ENCODE peak calls at places on chromosomes 12 and 14, in six cellular contexts. V is endothelial cell of umbilical vein; U is activated CD8-positive, alpha-beta T cell treated with anti-CD3 and anti-CD28 coated beads, Interleukin-2, amount 10 ng/mL, durations not matched to agents 7 days and 5 days; R is COR-L47; B is EL; I is cardiac fibroblast. M is an unnamed sample.
A peak's percentile ranks its signal among the peaks of the same experiment; 100 is the strongest.

GRCh38 chr12:131363416-131363815 is 347.5 kb upstream of the SFSWAP start:
- DNase-seq in V (no peak), U (no peak), R (no peak), B (no peak), I (no peak), M (no peak)

GRCh38 chr12:78802593-78802992 is 62.0 kb upstream of the SYT1 start:
- DNase-seq in V (no peak), U (no peak), R (no peak), B (peak; percentile 66), I (peak; percentile 45), M (peak; percentile 61)

GRCh38 chr14:61218765-61219164 is 62.4 kb downstream of the TMEM30B start:
- DNase-seq in V (no peak), U (no peak), R (no peak), B (no peak), I (no peak), M (no peak)

GRCh38 chr12:106581543-106582263 is 1.1 kb upstream of the RFX4 start:
- DNase-seq in V (no peak), U (no peak), R (no peak), B (peak; percentile 15), I (peak; percentile 37), M (no peak)

GRCh38 chr12:15797818-15798217 is 8.6 kb upstream of the EPS8 start:
- DNase-seq in V (no peak), U (no peak), R (no peak), B (no peak), I (no peak), M (no peak)

GRCh38 chr12:28872654-28873268 is 276.3 kb upstream of the FAR2 start:
- DNase-seq in V (peak; percentile 70), U (peak; percentile 24), R (no peak), B (peak; percentile 47), I (peak; percentile 79), M (peak; percentile 46)

GRCh38 chr12:119704065-119704747 is 36.3 kb downstream of the PRKAB1 start:
- DNase-seq in V (peak; percentile 52), U (no peak), R (no peak), B (peak; percentile 69), I (no peak), M (peak; percentile 15)

GRCh38 chr14:54574528-54574927 is 7.6 kb downstream of the SAMD4A start:
- DNase-seq in V (no peak), U (no peak), R (no peak), B (no peak), I (no peak), M (no peak)

GRCh38 chr12:2682301-2683282 is 112.2 kb upstream of the FKBP4 start:
- DNase-seq in V (peak; percentile 30), U (peak; percentile 74), R (peak; percentile 34), B (peak; percentile 56), I (peak; percentile 43), M (peak; percentile 55)

GRCh38 chr14:89890589-89890988 is 63.9 kb downstream of the EFCAB11 start:
- DNase-seq in V (no peak), U (no peak), R (no peak), B (no peak), I (no peak), M (no peak)

GRCh38 chr12:48023386-48023785 is 19.1 kb upstream of the COL2A1 start:
- DNase-seq in V (no peak), U (no peak), R (no peak), B (no peak), I (no peak), M (no peak)

M was measured in HFFc6.